ENCODE peak calls at places on chromosome 4, in six cellular contexts. Q is brain microvascular endothelial cell, N is neural crest cell, O is RWPE1, K is RWPE2, E is adrenal gland. C is an unnamed sample.

GRCh38 chr4:76605099-76605563 is 170.1 kb downstream of the SHROOM3 start:
- DNase-seq in N (no peak), K (no peak), E (no peak), Q (no peak), O (no peak), C (no peak)

GRCh38 chr4:99946346-99947189 is at the start of gene DNAJB14:
- DNase-seq in K (peak), E (peak), N (peak), Q (peak), O (peak), C (peak)

GRCh38 chr4:76611611-76612010 is 176.6 kb downstream of the SHROOM3 start:
- DNase-seq in K (no peak), E (peak), O (no peak), N (no peak), Q (no peak), C (no peak)

GRCh38 chr4:25863347-25863784 is 578 bp upstream of the SEL1L3 start:
- DNase-seq in N (no peak), Q (no peak), E (no peak), O (no peak), K (no peak), C (peak)

GRCh38 chr4:68180858-68181531 is 51.3 kb upstream of the TMPRSS11F start:
- DNase-seq in K (no peak), Q (no peak), O (peak), N (no peak), E (no peak), C (no peak)

GRCh38 chr4:76688737-76689078 is 209.2 kb downstream of the SOWAHB start:
- DNase-seq in N (no peak), Q (no peak), K (no peak), O (no peak), E (no peak), C (no peak)

GRCh38 chr4:3520276-3520675 is 11.9 kb downstream of the LRPAP1 start:
- DNase-seq in E (no peak), N (no peak), O (no peak), K (peak), Q (no peak), C (no peak)

GRCh38 chr4:118175506-118175905 is 141.2 kb downstream of the NDST3 start:
- DNase-seq in N (no peak), E (no peak), Q (no peak), O (no peak), K (no peak), C (no peak)

GRCh38 chr4:39710098-39710896 is 12.4 kb downstream of the UBE2K start:
- DNase-seq in O (no peak), Q (no peak), K (no peak), N (no peak), E (no peak), C (no peak)

GRCh38 chr4:123386608-123387007 is 10.0 kb upstream of the SPRY1 start:
- DNase-seq in Q (peak), N (no peak), E (no peak), O (no peak), K (no peak), C (no peak)

GRCh38 chr4:56821394-56822263 is at the start of gene SPINK2:
- DNase-seq in E (peak), K (peak), N (peak), Q (no peak), O (peak), C (peak)

GRCh38 chr4:89307446-89308160 is at the start of gene GPRIN3:
- DNase-seq in Q (peak), E (peak), K (peak), N (peak), O (no peak), C (peak)

GRCh38 chr4:177464026-177464425 is 21.8 kb upstream of the AGA start:
- DNase-seq in Q (no peak), E (no peak), O (no peak), N (no peak), K (no peak), C (no peak)

GRCh38 chr4:140052050-140052449 is 101.9 kb downstream of the MAML3 start:
- DNase-seq in E (peak), Q (peak), K (no peak), N (no peak), O (peak), C (peak)

GRCh38 chr4:186116698-186117097 is 12.2 kb downstream of the FAM149A start:
- DNase-seq in Q (no peak), O (no peak), E (no peak), K (no peak), N (no peak), C (no peak)

GRCh38 chr4:96164814-96165351 is 325.0 kb downstream of the PDHA2 start:
- DNase-seq in K (no peak), O (peak), Q (peak), E (peak), N (no peak), C (no peak)

GRCh38 chr4:185550933-185551332 is 15.6 kb upstream of the PDLIM3 start:
- DNase-seq in K (no peak), N (no peak), O (no peak), Q (no peak), E (no peak), C (no peak)

GRCh38 chr4:3202836-3203820 is 45.8 kb upstream of the MSANTD1 start:
- DNase-seq in Q (no peak), O (no peak), N (no peak), E (no peak), K (no peak), C (no peak)

GRCh38 chr4:125582302-125582701 is 267.5 kb downstream of the FAT4 start:
- DNase-seq in Q (no peak), O (no peak), E (no peak), K (no peak), N (no peak), C (no peak)

GRCh38 chr4:105741548-105741947 is 33.0 kb downstream of the GSTCD start:
- DNase-seq in E (no peak), K (no peak), Q (peak), N (no peak), O (no peak), C (no peak)

GRCh38 chr4:17018013-17018412 is 119.6 kb upstream of the LDB2 start:
- DNase-seq in E (peak), Q (no peak), N (no peak), O (no peak), K (no peak), C (no peak)

GRCh38 chr4:152860057-152860456 is 76.1 kb upstream of the FHDC1 start:
- DNase-seq in E (no peak), N (no peak), O (no peak), K (no peak), Q (no peak), C (no peak)

GRCh38 chr4:26858035-26858918 is 2.4 kb upstream of the STIM2 start:
- DNase-seq in N (no peak), O (no peak), K (no peak), E (no peak), Q (no peak), C (no peak)

GRCh38 chr4:18398661-18399060 is 377.1 kb upstream of the LCORL start:
- DNase-seq in K (no peak), E (no peak), N (no peak), Q (no peak), O (no peak), C (peak)

GRCh38 chr4:76830612-76831474 is 67.1 kb downstream of the SOWAHB start:
- DNase-seq in O (peak), K (no peak), E (peak), N (no peak), Q (peak), C (no peak)

GRCh38 chr4:110472583-110473329 is 3.2 kb upstream of the ENPEP start:
- DNase-seq in K (no peak), N (no peak), O (no peak), E (no peak), Q (no peak), C (no peak)

GRCh38 chr4:172892300-172892699 is 276.3 kb upstream of the GALNT7 start:
- DNase-seq in K (no peak), N (no peak), E (no peak), O (no peak), Q (peak), C (no peak)

GRCh38 chr4:37441231-37442061 is 196.9 kb downstream of the NWD2 start:
- DNase-seq in K (no peak), O (peak), E (no peak), Q (peak), N (no peak), C (no peak)

GRCh38 chr4:40555176-40555900 is 74.3 kb downstream of the RBM47 start:
- DNase-seq in Q (no peak), K (no peak), O (no peak), E (no peak), N (no peak), C (no peak)

GRCh38 chr4:4200624-4201023 is 26.1 kb downstream of the OTOP1 start:
- DNase-seq in N (no peak), E (no peak), Q (no peak), O (no peak), K (no peak), C (no peak)

GRCh38 chr4:158179465-158179864 is 6.6 kb upstream of the GASK1B start:
- DNase-seq in K (no peak), N (no peak), Q (no peak), E (no peak), O (no peak), C (no peak)

GRCh38 chr4:13193662-13194061 is 290.5 kb downstream of the RAB28 start:
- DNase-seq in O (no peak), K (no peak), N (no peak), Q (no peak), E (no peak), C (no peak)

GRCh38 chr4:45662996-45663395 is 460.9 kb downstream of the GABRG1 start:
- DNase-seq in K (peak), N (no peak), E (peak), O (peak), Q (peak), C (no peak)

GRCh38 chr4:99458911-99459447 is 23.8 kb upstream of the ADH7 start:
- DNase-seq in K (no peak), Q (no peak), O (peak), N (no peak), E (no peak), C (no peak)

GRCh38 chr4:609400-610050 is 15.8 kb upstream of the PDE6B start:
- DNase-seq in O (no peak), E (no peak), K (no peak), N (no peak), Q (no peak), C (no peak)

GRCh38 chr4:162131256-162131655 is 32.5 kb downstream of the FSTL5 start:
- DNase-seq in E (no peak), K (no peak), Q (no peak), O (no peak), N (no peak), C (no peak)
- TF ChIP-seq CTCF in E (no peak), K (peak), Q (peak), O (no peak), N (peak), C (peak)

DNA sequence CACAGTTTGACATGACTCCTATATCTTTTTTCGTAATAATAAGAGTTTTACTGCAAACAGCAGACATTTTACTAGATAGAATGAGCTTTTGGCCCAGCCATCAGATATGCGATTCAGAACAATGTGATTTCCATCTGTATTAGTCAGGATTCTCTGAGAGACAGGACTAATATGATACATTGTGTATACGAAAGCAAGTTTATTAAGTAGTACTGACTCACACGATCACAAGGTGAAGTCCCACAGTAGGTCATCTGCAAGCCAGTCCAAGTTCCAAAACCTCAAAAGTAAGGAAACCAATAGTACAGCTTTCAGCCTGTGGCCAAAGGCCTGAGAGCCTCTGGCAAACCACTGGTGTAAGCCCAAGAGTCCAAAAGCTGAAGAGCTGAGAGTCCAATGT is 24.1 kb downstream of the CXCL8 start:
- DNase-seq in Q (peak), E (no peak), K (no peak), N (no peak), O (no peak), C (no peak)
- TF ChIP-seq CTCF in Q (no peak), E (no peak), K (no peak), N (no peak), O (no peak), C (no peak)

GRCh38 chr4:102263024-102263787 is 82.1 kb downstream of the SLC39A8 start:
- DNase-seq in E (no peak), K (no peak), N (no peak), Q (peak), O (peak), C (no peak)
- TF ChIP-seq CTCF in E (peak), K (peak), N (peak), Q (peak), O (peak), C (peak)

DNA sequence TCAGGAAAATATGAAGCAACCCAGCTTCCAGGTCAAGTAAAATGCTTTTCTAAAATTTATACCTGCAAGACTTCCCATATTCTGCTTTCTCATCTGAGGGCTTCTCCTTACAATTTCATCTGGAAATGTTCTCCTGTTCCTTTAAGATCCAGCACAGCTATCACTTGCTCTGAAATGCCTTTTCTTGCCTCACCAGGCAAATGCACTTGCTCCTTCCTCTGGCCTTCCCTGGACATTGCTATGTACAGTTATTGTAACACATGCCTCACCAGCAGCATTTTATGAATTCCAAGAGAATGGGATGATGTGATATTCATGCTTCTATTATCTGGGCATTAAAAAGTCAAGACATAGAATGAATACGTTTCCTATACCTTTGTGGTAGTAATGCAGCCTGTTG is 842.1 kb upstream of the INTU start:
- DNase-seq in N (no peak), E (no peak), Q (peak), K (no peak), O (no peak), C (no peak)
- TF ChIP-seq CTCF in N (no peak), E (no peak), Q (no peak), K (no peak), O (no peak), C (no peak)

GRCh38 chr4:47747846-47748494 is 89.9 kb downstream of the CORIN start:
- DNase-seq in E (no peak), O (no peak), K (no peak), Q (no peak), N (no peak), C (no peak)

GRCh38 chr4:47752214-47752613 is 85.7 kb downstream of the CORIN start:
- DNase-seq in N (no peak), K (no peak), E (no peak), Q (no peak), O (no peak), C (no peak)

GRCh38 chr4:47750771-47751170 is 87.1 kb downstream of the CORIN start:
- DNase-seq in N (no peak), Q (no peak), K (no peak), O (no peak), E (no peak), C (no peak)

GRCh38 chr4:47746122-47746521 is 91.7 kb downstream of the CORIN start:
- DNase-seq in K (no peak), N (no peak), Q (no peak), O (no peak), E (no peak), C (no peak)

DNA sequence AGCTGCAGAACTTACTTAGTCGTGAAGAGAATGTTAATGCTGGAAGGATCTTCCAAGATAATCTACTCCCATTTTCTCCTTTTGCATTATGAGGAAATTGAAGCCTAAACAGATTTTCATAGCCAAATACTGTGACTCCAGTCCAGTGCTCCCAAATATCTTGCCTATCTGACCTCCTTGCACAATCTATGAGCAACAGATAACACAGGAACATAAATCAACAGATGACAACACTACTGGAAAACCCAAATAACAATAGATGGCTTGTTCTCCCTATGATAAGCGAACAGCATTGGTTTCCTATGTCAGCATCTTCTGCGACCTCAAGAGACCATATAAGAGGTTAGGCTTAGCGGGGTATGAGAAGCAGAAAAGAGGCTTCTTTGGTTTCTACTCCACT is 88.0 kb downstream of the CORIN start:
- DNase-seq in N (no peak), O (no peak), K (no peak), Q (no peak), E (no peak), C (no peak)
- TF ChIP-seq CTCF in N (no peak), O (no peak), K (no peak), Q (no peak), E (no peak), C (no peak)

DNA sequence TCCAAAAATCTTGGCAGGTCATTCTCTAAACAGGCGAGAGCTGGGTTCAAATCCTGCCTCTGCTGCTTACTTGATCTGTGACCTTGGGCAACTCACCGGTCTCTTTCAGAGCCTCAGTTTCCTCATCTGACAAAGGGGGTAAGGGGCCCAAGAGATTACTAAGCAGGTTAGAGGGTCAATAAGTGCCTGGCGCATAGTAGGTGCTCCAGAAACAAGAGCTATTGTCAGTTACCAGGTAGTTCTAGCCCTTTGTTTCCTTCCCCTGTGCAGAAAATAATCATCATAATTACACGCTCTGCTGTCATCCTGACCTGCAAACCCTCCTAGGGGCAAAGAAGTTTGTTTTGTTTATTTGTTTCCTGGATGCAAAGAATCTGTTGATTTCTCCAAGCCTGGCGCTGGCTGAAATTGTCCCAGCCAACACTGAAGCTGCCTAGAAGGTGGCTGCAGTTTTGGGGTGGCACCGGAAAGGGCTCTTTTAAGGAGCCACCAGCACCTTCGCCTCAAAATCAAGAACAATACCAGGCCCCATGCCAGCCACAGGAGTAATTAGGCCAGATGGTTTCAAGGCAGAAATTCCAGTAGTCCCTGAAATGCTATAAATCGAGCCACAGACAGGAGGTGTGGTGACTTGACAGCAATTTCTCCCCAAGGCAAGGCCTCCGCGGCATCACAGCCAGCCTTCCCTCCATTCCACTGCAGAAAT is 10.2 kb upstream of the KIAA0232 start:
- DNase-seq in E (no peak), N (no peak), Q (no peak), O (peak), K (no peak), C (no peak)
- TF ChIP-seq CTCF in E (no peak), N (no peak), Q (peak), O (no peak), K (no peak), C (no peak)

GRCh38 chr4:7924570-7924969 is 15.1 kb downstream of the AFAP1 start:
- DNase-seq in O (no peak), K (no peak), N (no peak), E (no peak), Q (no peak), C (no peak)

GRCh38 chr4:7932333-7932732 is 7.3 kb downstream of the AFAP1 start:
- DNase-seq in N (no peak), O (no peak), Q (no peak), E (no peak), K (no peak), C (no peak)

GRCh38 chr4:7926822-7927221 is 12.8 kb downstream of the AFAP1 start:
- DNase-seq in N (no peak), Q (no peak), O (no peak), E (no peak), K (no peak), C (no peak)

GRCh38 chr4:7929530-7929951 is 10.1 kb downstream of the AFAP1 start:
- DNase-seq in Q (no peak), N (no peak), K (peak), E (no peak), O (peak), C (no peak)

DNA sequence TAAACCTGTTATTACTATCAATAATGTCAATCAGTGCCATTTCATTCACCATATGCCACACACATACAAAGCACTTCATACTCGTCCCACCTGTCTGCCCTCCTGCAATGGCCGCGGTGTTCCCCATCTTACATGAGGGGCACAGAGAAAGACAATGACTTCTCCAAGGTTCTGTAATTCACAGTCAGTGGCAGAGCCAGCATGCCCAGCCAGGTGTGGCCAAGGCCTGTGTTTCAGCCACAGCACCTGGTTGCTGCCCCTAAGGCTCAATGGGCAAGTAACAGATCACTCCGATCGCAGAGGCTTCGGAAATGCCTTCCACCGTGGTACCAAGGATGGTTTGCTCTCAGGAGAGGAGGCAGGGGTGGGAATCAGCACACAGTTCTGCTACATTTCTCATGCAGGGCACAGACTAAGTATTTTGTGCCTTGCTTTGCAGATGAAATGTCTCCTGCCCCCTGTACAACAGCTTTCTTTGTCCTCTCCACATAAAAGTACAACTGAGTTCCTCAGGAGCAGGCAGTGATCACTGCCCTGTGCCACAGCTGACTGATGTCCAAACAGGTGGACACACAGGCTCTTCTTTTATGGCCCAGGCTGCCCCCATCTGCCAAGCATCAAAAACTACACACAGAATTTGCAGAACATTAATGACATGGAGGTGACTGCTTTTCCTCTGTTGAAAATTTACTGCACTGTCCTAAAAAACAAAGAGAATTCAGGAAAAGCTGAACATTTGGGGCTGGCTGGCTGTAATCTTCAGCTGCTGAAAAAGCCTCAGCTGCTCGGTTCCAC is 10.8 kb downstream of the AFAP1 start:
- DNase-seq in E (no peak), K (no peak), N (no peak), O (no peak), Q (no peak), C (no peak)
- TF ChIP-seq CTCF in E (no peak), K (peak), N (peak), O (no peak), Q (peak), C (no peak)

C was measured in glutamatergic neuron.